ENCODE peak calls at places on chromosomes 16 and 17, in ten cellular contexts. P is smooth muscle cell of the brain vasculature; F is left ventricle myocardium inferior; T is central memory CD4-positive, alpha-beta T cell; D is stimulated activated CD4-positive, alpha-beta T cell treated with anti-CD3 and anti-CD28 coated beads, Interleukin-12 subunit alpha, Interleukin-12 subunit beta, amount 100 ng/mL, for 24 hours; W is GM23338; L is T-helper 1 cell; Z is heart left ventricle; S is activated CD8-positive, alpha-beta memory T cell treated with anti-CD3 and anti-CD28 coated beads for 4 hours; H is H54. C is an unnamed sample.

GRCh38 chr16:81495321-81496234 is 51.0 kb downstream of the CMIP start:
- DNase-seq in P (no peak), F (peak; percentile 66), T (no peak), D (no peak), W (no peak), L (no peak), Z (peak; percentile 71), S (no peak), H (no peak), C (peak; percentile 56)

GRCh38 chr17:12041316-12041715 is 20.6 kb downstream of the MAP2K4 start:
- DNase-seq in P (peak; percentile 10), F (no peak), T (no peak), D (no peak), W (no peak), L (no peak), Z (no peak), S (no peak), H (peak; percentile 23), C (peak; percentile 12)

GRCh38 chr16:75256871-75257343 is 5.5 kb upstream of the BCAR1 start:
- DNase-seq in P (no peak), F (no peak), T (no peak), D (no peak), W (no peak), L (no peak), Z (no peak), S (no peak), H (no peak), C (peak; percentile 36)

GRCh38 chr16:78727536-78727935 is 628.1 kb downstream of the WWOX start:
- DNase-seq in P (no peak), F (no peak), T (no peak), D (no peak), W (peak; percentile 34), L (no peak), Z (no peak), S (no peak), H (peak; percentile 12), C (no peak)

GRCh38 chr16:78127130-78127529 is 27.7 kb downstream of the WWOX start:
- DNase-seq in P (peak; percentile 7), F (no peak), T (no peak), D (no peak), W (no peak), L (no peak), Z (no peak), S (no peak), H (no peak), C (no peak)

GRCh38 chr16:66728117-66728787 is 23.2 kb downstream of the DYNC1LI2 start:
- DNase-seq in P (no peak), F (no peak), T (peak; percentile 38), D (no peak), W (peak; percentile 77), L (no peak), Z (peak; percentile 47), S (no peak), H (no peak), C (peak; percentile 50)

GRCh38 chr16:61937646-61938045 is 98.6 kb downstream of the CDH8 start:
- DNase-seq in P (no peak), F (no peak), T (no peak), D (no peak), W (no peak), L (no peak), Z (no peak), S (no peak), H (no peak), C (no peak)

GRCh38 chr17:44360826-44361225 is 2.8 kb downstream of the FAM171A2 start:
- DNase-seq in P (no peak), F (no peak), T (no peak), D (no peak), W (peak; percentile 69), L (no peak), Z (no peak), S (no peak), H (no peak), C (no peak)

GRCh38 chr16:2003231-2003826 is 6.3 kb downstream of the ZNF598 start:
- DNase-seq in P (no peak), F (no peak), T (no peak), D (no peak), W (no peak), L (no peak), Z (no peak), S (no peak), H (no peak), C (no peak)

GRCh38 chr16:73063284-73063733 is 15.4 kb upstream of the ZFHX3 start:
- DNase-seq in P (no peak), F (no peak), T (no peak), D (no peak), W (peak; percentile 54), L (no peak), Z (no peak), S (no peak), H (no peak), C (no peak)

GRCh38 chr16:67198238-67198734 is 645 bp upstream of the ELMO3 start:
- DNase-seq in P (no peak), F (no peak), T (peak; percentile 27), D (no peak), W (peak; percentile 68), L (no peak), Z (no peak), S (no peak), H (no peak), C (peak; percentile 72)

GRCh38 chr17:68346448-68346847 is 55.2 kb downstream of the ARSG start:
- DNase-seq in P (no peak), F (peak; percentile 21), T (peak; percentile 65), D (peak; percentile 56), W (no peak), L (peak; percentile 29), Z (peak; percentile 34), S (peak; percentile 34), H (no peak), C (peak; percentile 13)

GRCh38 chr17:7837375-7838290 is 3.6 kb downstream of the KDM6B start:
- DNase-seq in P (no peak), F (no peak), T (no peak), D (no peak), W (peak; percentile 37), L (no peak), Z (no peak), S (no peak), H (no peak), C (no peak)

GRCh38 chr17:30346211-30346831 is 12.5 kb upstream of the TMIGD1 start:
- DNase-seq in P (no peak), F (no peak), T (no peak), D (no peak), W (no peak), L (no peak), Z (no peak), S (no peak), H (no peak), C (no peak)

GRCh38 chr17:58913971-58914769 is 158.5 kb downstream of the PPM1E start:
- DNase-seq in P (no peak), F (no peak), T (no peak), D (no peak), W (no peak), L (no peak), Z (no peak), S (no peak), H (no peak), C (no peak)

GRCh38 chr17:62963296-62963695 is 2.7 kb upstream of the TANC2 start:
- DNase-seq in P (no peak), F (no peak), T (no peak), D (no peak), W (no peak), L (no peak), Z (no peak), S (no peak), H (peak; percentile 94), C (peak; percentile 43)

GRCh38 chr17:50218771-50219315 is 17.4 kb upstream of the COL1A1 start:
- DNase-seq in P (peak; percentile 84), F (no peak), T (no peak), D (no peak), W (no peak), L (no peak), Z (no peak), S (no peak), H (no peak), C (no peak)

GRCh38 chr16:25079637-25080375 is 31.7 kb upstream of the LCMT1 start:
- DNase-seq in P (no peak), F (no peak), T (no peak), D (no peak), W (no peak), L (no peak), Z (no peak), S (no peak), H (no peak), C (no peak)

GRCh38 chr17:45009676-45010467 is 41.6 kb downstream of the DCAKD start:
- DNase-seq in P (no peak), F (no peak), T (no peak), D (no peak), W (no peak), L (no peak), Z (no peak), S (no peak), H (no peak), C (no peak)

GRCh38 chr16:89786474-89787364 is 29.7 kb downstream of the FANCA start:
- DNase-seq in P (no peak), F (peak; percentile 17), T (no peak), D (no peak), W (no peak), L (no peak), Z (peak; percentile 56), S (no peak), H (no peak), C (no peak)

GRCh38 chr17:46199379-46199778 is 6.2 kb upstream of the KANSL1 start:
- DNase-seq in P (no peak), F (no peak), T (no peak), D (no peak), W (no peak), L (no peak), Z (no peak), S (no peak), H (no peak), C (no peak)

GRCh38 chr17:66438101-66438500 is 135.7 kb downstream of the PRKCA start:
- DNase-seq in P (no peak), F (no peak), T (no peak), D (no peak), W (no peak), L (no peak), Z (no peak), S (no peak), H (no peak), C (peak; percentile 22)